ENCODE peak calls at places on chromosomes 6 and 20, in six cellular contexts. G is fibroblast of lung; C is COLO829; L is LoVo; P is stimulated activated CD8-positive, alpha-beta memory T cell treated with anti-CD3 and anti-CD28 coated beads, Interleukin-2, amount 100 ng/mL, for 1 hour; W is smooth muscle cell of the brain vasculature. R is an unnamed sample.

GRCh38 chr6:102686461-102686860 is 1293.0 kb downstream of the GRIK2 start:
- DNase-seq in W (no peak), L (no peak), G (no peak), C (no peak), P (no peak), R (no peak)

GRCh38 chr6:105835373-105835772 is 250.8 kb upstream of the PRDM1 start:
- DNase-seq in W (peak), G (peak), L (peak), P (no peak), C (peak), R (peak)

GRCh38 chr20:41361757-41362747 is 4.6 kb downstream of the EMILIN3 start:
- DNase-seq in G (no peak), C (no peak), P (no peak), W (no peak), L (no peak), R (no peak)

GRCh38 chr6:117440558-117441525 is 15.1 kb upstream of the ROS1 start:
- DNase-seq in P (no peak), C (no peak), L (peak), W (no peak), G (peak), R (no peak)

GRCh38 chr20:6583134-6583738 is 184.2 kb upstream of the BMP2 start:
- DNase-seq in G (peak), P (no peak), L (peak), C (peak), W (no peak), R (peak)

GRCh38 chr6:36615018-36615761 is 21.0 kb downstream of the SRSF3 start:
- DNase-seq in W (no peak), L (no peak), G (peak), P (no peak), C (peak), R (peak)

GRCh38 chr20:23366384-23366783 is 4.4 kb downstream of the GZF1 start:
- DNase-seq in G (peak), C (no peak), W (no peak), P (no peak), L (no peak), R (no peak)

GRCh38 chr20:44401052-44401769 is 45.7 kb downstream of the HNF4A start:
- DNase-seq in C (no peak), L (peak), P (no peak), W (no peak), G (no peak), R (no peak)

GRCh38 chr20:62208805-62209755 is 11.0 kb downstream of the HRH3 start:
- DNase-seq in W (no peak), P (no peak), G (no peak), C (no peak), L (no peak), R (peak)

GRCh38 chr6:53896237-53896636 is 101.4 kb downstream of the LRRC1 start:
- DNase-seq in L (no peak), W (no peak), G (no peak), P (no peak), C (peak), R (no peak)

GRCh38 chr6:108463789-108464188 is 96.9 kb upstream of the FOXO3 start:
- DNase-seq in W (no peak), C (no peak), L (no peak), G (no peak), P (no peak), R (no peak)

GRCh38 chr6:170369439-170369838 is 62.9 kb downstream of the FAM120B start:
- DNase-seq in G (no peak), P (no peak), W (no peak), L (no peak), C (no peak), R (no peak)

GRCh38 chr6:125314019-125314581 is 12.3 kb upstream of the HDDC2 start:
- DNase-seq in G (peak), W (peak), C (no peak), L (peak), P (no peak), R (peak)

GRCh38 chr6:167426074-167426473 is 101.2 kb downstream of the TTLL2 start:
- DNase-seq in L (no peak), G (no peak), C (no peak), W (no peak), P (no peak), R (no peak)

GRCh38 chr6:104207635-104208034 is 652.1 kb downstream of the HACE1 start:
- DNase-seq in P (no peak), G (no peak), L (no peak), C (no peak), W (no peak), R (no peak)

GRCh38 chr6:39330476-39330875 is 8.0 kb upstream of the KCNK16 start:
- DNase-seq in L (no peak), C (no peak), P (no peak), W (no peak), G (no peak), R (no peak)

GRCh38 chr6:128507337-128508310 is 12.8 kb downstream of the PTPRK start:
- DNase-seq in L (peak), C (no peak), G (peak), P (no peak), W (no peak), R (no peak)

GRCh38 chr6:15062311-15063252 is 183.3 kb upstream of the JARID2 start:
- DNase-seq in L (no peak), W (peak), P (no peak), C (peak), G (peak), R (no peak)

GRCh38 chr20:11352041-11352440 is 565.7 kb upstream of the BTBD3 start:
- DNase-seq in G (no peak), C (peak), L (no peak), P (no peak), W (no peak), R (peak)

GRCh38 chr6:1993049-1993448 is 252.4 kb downstream of the GMDS start:
- DNase-seq in P (no peak), C (no peak), G (peak), W (no peak), L (no peak), R (no peak)